ENCODE peak calls at places on chromosomes 7 and 10, in ten cellular contexts. Y is Karpas-422; X is H1; C is GM23248; M is CD4-positive, alpha-beta T cell; K is tibial artery; H is psoas muscle; O is right atrium auricular region; D is uterus; R is spleen. T is an unnamed sample.

GRCh38 chr10:93462881-93463280 is 19.3 kb downstream of the MYOF start:
- DNase-seq in R (no peak), Y (no peak), O (no peak), X (no peak), D (no peak), K (no peak), C (peak), H (no peak), M (no peak), T (no peak)

GRCh38 chr7:130298079-130298478 is 5.1 kb downstream of the CPA4 start:
- DNase-seq in D (no peak), Y (no peak), H (no peak), C (no peak), K (no peak), R (no peak), O (no peak), M (no peak), X (no peak), T (no peak)

GRCh38 chr10:80260295-80261243 is 28.9 kb downstream of the MAT1A start:
- DNase-seq in O (no peak), K (no peak), X (peak), C (peak), Y (peak), M (no peak), R (peak), H (no peak), D (no peak), T (no peak)

GRCh38 chr10:86376852-86377796 is 10.5 kb upstream of the GRID1 start:
- DNase-seq in C (peak), K (peak), M (peak), Y (peak), X (peak), D (peak), H (peak), R (peak), O (peak), T (peak)

GRCh38 chr7:34723866-34724490 is 66.0 kb downstream of the NPSR1 start:
- DNase-seq in Y (no peak), K (no peak), M (no peak), R (no peak), C (no peak), H (no peak), O (no peak), D (no peak), X (no peak), T (no peak)

GRCh38 chr7:157854066-157854891 is 517.5 kb downstream of the DNAJB6 start:
- DNase-seq in H (peak), M (no peak), O (peak), C (no peak), X (no peak), D (no peak), R (peak), K (peak), Y (no peak), T (no peak)

GRCh38 chr10:133438711-133439273 is 14.4 kb upstream of the SPRN start:
- DNase-seq in X (no peak), C (peak), D (no peak), M (no peak), R (no peak), Y (peak), H (no peak), K (no peak), O (peak), T (no peak)

GRCh38 chr7:64686493-64687184 is 20.7 kb downstream of the ZNF107 start:
- DNase-seq in R (no peak), O (no peak), K (no peak), Y (no peak), H (no peak), M (no peak), X (no peak), D (no peak), C (no peak), T (no peak)

GRCh38 chr7:106217089-106217542 is 67.7 kb downstream of the NAMPT start:
- DNase-seq in X (no peak), R (peak), D (peak), O (peak), M (no peak), C (peak), K (peak), H (peak), Y (no peak), T (no peak)

GRCh38 chr10:103759100-103759781 is 96.1 kb downstream of the SH3PXD2A start:
- DNase-seq in O (no peak), Y (no peak), M (no peak), C (peak), R (no peak), K (peak), X (no peak), H (peak), D (no peak), T (peak)

GRCh38 chr10:128579902-128580301 is 453.7 kb upstream of the MKI67 start:
- DNase-seq in X (no peak), D (no peak), O (no peak), M (no peak), Y (no peak), C (no peak), H (no peak), K (no peak), R (no peak), T (no peak)

GRCh38 chr7:52955522-52955921 is 79.9 kb upstream of the POM121L12 start:
- DNase-seq in Y (no peak), C (no peak), M (no peak), K (no peak), R (no peak), X (no peak), O (no peak), D (no peak), H (no peak), T (no peak)

GRCh38 chr10:120980316-120980975 is 129.3 kb downstream of the WDR11 start:
- DNase-seq in H (no peak), C (no peak), D (no peak), K (no peak), Y (no peak), O (no peak), X (no peak), R (no peak), M (no peak), T (no peak)

GRCh38 chr10:3355536-3355935 is 183.0 kb upstream of the PITRM1 start:
- DNase-seq in O (no peak), M (no peak), Y (no peak), K (no peak), R (peak), X (no peak), D (no peak), H (no peak), C (no peak), T (no peak)

GRCh38 chr10:88651131-88651541 is 13.1 kb upstream of the LIPF start:
- DNase-seq in Y (no peak), O (no peak), H (no peak), K (no peak), D (no peak), M (no peak), X (no peak), C (peak), R (no peak), T (no peak)

GRCh38 chr7:141409911-141410329 is 141.3 kb upstream of the AGK start:
- DNase-seq in R (no peak), K (no peak), X (peak), D (no peak), Y (no peak), H (no peak), M (no peak), O (no peak), C (no peak), T (peak)

GRCh38 chr10:48526371-48526821 is 78.5 kb downstream of the ARHGAP22 start:
- DNase-seq in K (no peak), H (no peak), Y (no peak), R (no peak), M (no peak), O (no peak), C (peak), D (no peak), X (no peak), T (no peak)

GRCh38 chr7:51340029-51340838 is 23.6 kb upstream of the COBL start:
- DNase-seq in K (no peak), M (no peak), H (no peak), R (no peak), C (no peak), Y (no peak), X (no peak), D (no peak), O (no peak), T (no peak)

GRCh38 chr10:133309720-133310398 is 1.1 kb downstream of the ZNF511 start:
- DNase-seq in Y (no peak), O (no peak), R (peak), D (peak), H (no peak), C (no peak), K (no peak), X (no peak), M (no peak), T (no peak)

GRCh38 chr10:107576746-107577145 is 412.2 kb upstream of the SORCS1 start:
- DNase-seq in Y (no peak), M (no peak), X (no peak), C (peak), H (no peak), R (no peak), D (no peak), K (no peak), O (no peak), T (no peak)

GRCh38 chr10:111556666-111557065 is 479.8 kb downstream of the ADRA2A start:
- DNase-seq in X (no peak), R (no peak), K (no peak), D (no peak), H (no peak), M (no peak), O (no peak), Y (no peak), C (no peak), T (no peak)

GRCh38 chr10:119863951-119864565 is 8.6 kb downstream of the MCMBP start:
- DNase-seq in O (no peak), C (no peak), D (no peak), K (no peak), X (no peak), Y (no peak), R (no peak), H (no peak), M (no peak), T (no peak)

GRCh38 chr10:86918022-86918471 is 39.4 kb downstream of the MMRN2 start:
- DNase-seq in R (no peak), O (no peak), H (no peak), K (no peak), X (no peak), Y (no peak), D (no peak), M (no peak), C (peak), T (peak)

GRCh38 chr7:132683967-132684690 is 107.9 kb upstream of the PLXNA4 start:
- DNase-seq in Y (no peak), C (no peak), R (no peak), M (no peak), H (no peak), K (no peak), O (no peak), X (no peak), D (no peak), T (no peak)

GRCh38 chr7:90952649-90952991 is 311.6 kb upstream of the FZD1 start:
- DNase-seq in M (no peak), C (no peak), D (no peak), H (no peak), Y (no peak), X (no peak), O (no peak), K (no peak), R (no peak), T (no peak)

GRCh38 chr10:3091346-3091787 is 24.0 kb downstream of the PFKP start:
- DNase-seq in M (no peak), K (no peak), C (peak), X (no peak), Y (no peak), O (no peak), H (no peak), D (no peak), R (no peak), T (no peak)

DNA sequence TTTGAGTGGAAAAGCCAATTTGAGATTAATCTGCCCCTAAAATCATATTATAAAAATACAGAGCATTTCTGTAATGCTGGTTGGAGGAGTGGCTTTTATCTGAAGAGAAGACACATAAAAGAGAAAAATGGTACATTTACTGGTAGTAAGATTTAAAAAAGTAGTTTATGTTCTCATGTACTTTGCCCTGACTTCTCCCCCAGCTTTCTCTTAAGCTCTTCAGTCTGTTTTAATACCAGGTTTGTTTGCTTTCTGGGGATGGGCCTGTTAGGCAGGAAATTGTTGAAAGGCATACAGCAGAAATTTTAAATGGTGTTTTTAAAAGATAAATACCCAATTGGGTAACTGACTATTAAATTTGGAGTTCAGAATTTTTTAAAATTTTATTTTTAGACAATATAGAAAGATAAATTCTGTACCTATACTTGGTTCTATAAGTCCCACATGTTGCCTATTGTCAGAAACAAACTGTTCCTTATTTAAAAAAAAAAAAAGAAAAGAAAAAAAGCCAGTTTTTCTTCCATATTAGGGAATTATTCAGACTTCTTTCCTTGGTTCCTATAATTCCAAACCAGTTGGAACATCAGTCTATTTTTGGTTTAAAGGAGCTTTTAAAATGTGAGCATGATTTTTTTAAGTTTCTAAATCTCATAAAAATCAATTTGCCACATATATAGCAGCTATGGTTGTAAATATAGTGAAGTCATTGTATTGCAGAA is 136.6 kb downstream of the ARID5B start:
- DNase-seq in Y (no peak), O (no peak), C (no peak), X (no peak), R (no peak), H (no peak), M (no peak), D (no peak), K (no peak), T (no peak)
- H3K27ac ChIP-seq in Y (no peak), O (no peak), C (peak), X (no peak), R (peak), H (peak), M (no peak), D (peak), K (peak), T (no peak)

DNA sequence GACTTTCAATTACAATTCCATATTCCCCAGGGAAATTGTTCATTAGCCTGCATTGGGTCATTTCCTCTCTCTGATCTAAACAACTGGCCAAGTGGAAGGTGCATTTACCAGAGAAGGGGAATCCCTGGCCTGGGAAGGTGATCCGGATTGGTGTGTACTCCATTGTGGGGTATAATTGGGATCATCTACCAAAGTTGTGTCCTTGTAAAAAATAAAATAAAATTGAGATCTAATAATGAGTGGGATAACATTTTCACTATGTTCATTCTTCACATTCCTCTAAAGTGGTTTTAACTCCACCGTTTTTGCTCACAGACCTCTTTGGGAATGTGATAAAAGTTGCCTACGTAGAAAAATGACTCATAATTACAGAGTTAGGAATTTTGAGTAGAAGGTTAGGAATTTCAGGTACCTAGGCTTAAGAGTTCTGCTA is 22.8 kb downstream of the ARL5B start:
- DNase-seq in H (no peak), R (no peak), X (no peak), M (no peak), O (no peak), C (peak), D (no peak), Y (no peak), K (no peak), T (no peak)
- H3K27ac ChIP-seq in H (no peak), R (no peak), X (no peak), M (no peak), O (no peak), C (peak), D (no peak), Y (no peak), K (no peak), T (no peak)

GRCh38 chr7:41183741-41184140 is 519.1 kb downstream of the INHBA start:
- DNase-seq in C (no peak), Y (no peak), O (no peak), M (no peak), X (no peak), K (no peak), R (no peak), H (no peak), D (no peak), T (no peak)
- H3K27ac ChIP-seq in C (no peak), Y (no peak), O (no peak), M (no peak), X (no peak), K (no peak), R (no peak), H (no peak), D (no peak), T (no peak)

GRCh38 chr10:30433779-30434272 is at the start of gene MAP3K8:
- DNase-seq in D (peak), C (peak), O (peak), M (peak), X (peak), R (peak), K (peak), H (peak), Y (peak), T (peak)

GRCh38 chr10:30436688-30437038 is 2.7 kb downstream of the MAP3K8 start:
- DNase-seq in M (no peak), R (no peak), Y (no peak), D (no peak), O (no peak), H (no peak), C (peak), X (no peak), K (no peak), T (no peak)

GRCh38 chr10:30434273-30435067 is 486 bp downstream of the MAP3K8 start:
- DNase-seq in O (peak), D (peak), X (peak), Y (peak), C (peak), K (peak), M (peak), R (peak), H (peak), T (peak)

GRCh38 chr10:30436200-30436599 is 2.2 kb downstream of the MAP3K8 start:
- DNase-seq in C (peak), K (no peak), Y (peak), X (no peak), H (no peak), D (peak), O (no peak), R (no peak), M (no peak), T (no peak)

GRCh38 chr10:30435068-30435422 is 1.1 kb downstream of the MAP3K8 start:
- DNase-seq in C (peak), Y (peak), R (peak), X (no peak), D (peak), H (peak), K (peak), O (no peak), M (no peak), T (no peak)
- H3K27ac ChIP-seq in C (peak), Y (peak), R (peak), X (no peak), D (peak), H (peak), K (peak), O (peak), M (peak), T (peak)